ENCODE peak calls at places on chromosomes 7 and 10, in nine cellular contexts. L, V, H, Y, I, O, C, S and P are unnamed samples.

GRCh38 chr7:131159961-131160361 is 167.7 kb upstream of the MKLN1 start:
- DNase-seq in V (no peak), L (no peak), Y (no peak), C (no peak), H (no peak), S (no peak), I (no peak), O (no peak), P (no peak)

GRCh38 chr7:15507235-15507634 is 54.6 kb downstream of the AGMO start:
- DNase-seq in H (no peak), O (no peak), C (no peak), V (no peak), I (no peak), Y (no peak), S (no peak), L (no peak), P (no peak)

GRCh38 chr7:155803418-155804376 is 8.6 kb downstream of the SHH start:
- DNase-seq in C (peak; percentile 91), H (peak; percentile 94), I (peak; percentile 89), L (no peak), Y (no peak), V (peak; percentile 57), O (peak; percentile 18), S (no peak), P (no peak)

GRCh38 chr7:99357701-99358490 is 16.6 kb upstream of the ARPC1B start:
- DNase-seq in V (no peak), I (no peak), H (no peak), C (no peak), O (no peak), S (no peak), Y (no peak), L (no peak), P (no peak)

GRCh38 chr7:140212100-140212881 is 35.5 kb upstream of the KDM7A start:
- DNase-seq in L (no peak), I (no peak), O (no peak), V (no peak), Y (no peak), C (no peak), S (no peak), H (no peak), P (no peak)

GRCh38 chr10:133451346-133451745 is 2.4 kb upstream of the SCART1 start:
- DNase-seq in V (no peak), L (no peak), H (no peak), I (no peak), S (no peak), C (no peak), O (no peak), Y (no peak), P (no peak)

GRCh38 chr7:95776561-95777185 is 4.3 kb downstream of the DYNC1I1 start:
- DNase-seq in H (no peak), I (no peak), C (no peak), O (no peak), V (no peak), S (no peak), Y (no peak), L (no peak), P (no peak)

GRCh38 chr10:5663692-5664427 is 2.5 kb downstream of the ASB13 start:
- DNase-seq in S (no peak), L (no peak), V (no peak), Y (no peak), O (no peak), I (no peak), H (no peak), C (no peak), P (no peak)

GRCh38 chr10:28631896-28632596 is 45.3 kb upstream of the BAMBI start:
- DNase-seq in L (no peak), C (no peak), Y (no peak), S (no peak), O (no peak), V (no peak), I (no peak), H (no peak), P (no peak)

GRCh38 chr7:19919156-19920085 is 146.0 kb upstream of the TMEM196 start:
- DNase-seq in S (no peak), O (no peak), L (no peak), V (no peak), I (no peak), Y (no peak), H (no peak), C (no peak), P (no peak)

GRCh38 chr7:148044173-148044572 is 546.4 kb upstream of the C7orf33 start:
- DNase-seq in V (no peak), Y (no peak), I (no peak), C (no peak), L (no peak), O (no peak), H (no peak), S (no peak), P (no peak)

GRCh38 chr10:66398653-66399052 is 527.2 kb upstream of the LRRTM3 start:
- DNase-seq in I (no peak), Y (no peak), L (no peak), V (no peak), S (no peak), O (no peak), C (no peak), H (no peak), P (no peak)

GRCh38 chr10:119263966-119264621 is 56.7 kb downstream of the GRK5 start:
- DNase-seq in S (no peak), O (no peak), C (no peak), H (no peak), I (no peak), Y (no peak), V (no peak), L (no peak), P (no peak)

GRCh38 chr10:76150886-76151288 is 719.5 kb downstream of the LRMDA start:
- DNase-seq in I (no peak), S (no peak), C (no peak), V (no peak), O (no peak), L (no peak), H (no peak), Y (no peak), P (no peak)

GRCh38 chr7:159083698-159084068 is 61.0 kb downstream of the VIPR2 start:
- DNase-seq in V (no peak), L (no peak), O (no peak), S (no peak), H (no peak), I (no peak), C (no peak), Y (no peak), P (no peak)

GRCh38 chr10:131678613-131679012 is 222.2 kb upstream of the PPP2R2D start:
- DNase-seq in L (no peak), S (no peak), I (no peak), C (no peak), Y (no peak), V (no peak), O (no peak), H (peak; percentile 22), P (no peak)

GRCh38 chr7:152435384-152436278 is at the start of gene KMT2C:
- DNase-seq in O (peak; percentile 70), I (peak; percentile 51), H (peak; percentile 82), V (peak; percentile 59), C (peak; percentile 75), L (peak; percentile 58), S (peak; percentile 29), Y (peak; percentile 70), P (peak; percentile 55)

GRCh38 chr7:107622429-107622828 is 38.2 kb upstream of the SLC26A4 start:
- DNase-seq in Y (no peak), L (no peak), O (no peak), H (no peak), S (no peak), V (no peak), C (no peak), I (no peak), P (no peak)

DNA sequence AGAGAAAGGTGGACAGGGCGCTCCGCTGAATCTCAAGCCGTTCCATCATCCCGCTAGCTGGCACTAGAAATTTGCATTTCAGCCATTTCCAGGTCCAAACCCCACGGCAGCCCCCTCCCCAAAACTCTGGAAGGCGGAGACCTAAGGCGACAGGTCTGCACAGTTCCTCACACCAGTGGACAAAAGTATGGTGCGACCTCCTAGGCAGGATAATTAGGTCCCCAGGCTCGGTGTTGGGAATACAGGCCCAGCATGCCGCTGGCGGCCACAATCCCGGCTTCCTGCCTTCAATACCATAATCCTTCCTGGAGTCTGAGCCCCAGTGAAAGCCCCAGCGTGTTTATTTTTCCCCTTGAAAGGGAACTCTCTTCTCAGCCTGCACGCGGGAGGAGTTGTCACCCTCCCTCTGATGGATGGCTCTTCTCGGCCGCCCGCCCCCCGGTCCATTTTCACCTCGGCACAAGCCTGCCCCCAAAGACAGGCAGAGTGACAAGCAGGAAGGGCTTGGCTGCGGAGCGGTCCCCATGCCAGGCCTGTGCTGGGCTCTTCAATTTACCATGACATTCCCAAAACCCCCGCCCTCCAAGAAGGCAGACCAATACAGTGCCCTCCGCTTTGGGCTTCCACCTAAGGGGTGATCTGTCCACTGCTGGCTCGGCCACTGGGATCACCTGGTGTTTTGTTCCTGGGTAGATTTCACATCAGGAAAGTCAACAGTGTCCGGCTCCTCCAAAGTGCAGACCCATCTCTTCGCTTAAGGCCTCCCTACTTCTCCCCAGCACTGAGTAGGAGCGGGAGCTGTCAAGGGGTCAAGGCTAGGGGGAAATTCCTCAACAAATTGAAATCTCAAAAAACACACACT is 2.2 kb downstream of the FGFR2 start:
- DNase-seq in I (no peak), C (no peak), Y (no peak), L (no peak), H (no peak), O (no peak), V (no peak), S (no peak), P (peak; percentile 25)
- H3K4me1 ChIP-seq in I (peaks cover 13% of the 10 kb centered on the region), C (peaks cover 11% of the 10 kb centered on the region), Y (peaks cover 7% of the 10 kb centered on the region), L (peaks cover 21% of the 10 kb centered on the region), H (peaks cover 3% of the 10 kb centered on the region), O (peaks cover 3% of the 10 kb centered on the region), V (no peaks in the 10 kb centered on the region), S (peaks cover 6% of the 10 kb centered on the region), P (no peaks in the 10 kb centered on the region)

GRCh38 chr10:60652628-60653027 is 125.7 kb upstream of the CDK1 start:
- DNase-seq in V (no peak), I (no peak), S (no peak), C (no peak), Y (no peak), L (no peak), H (no peak), O (no peak), P (no peak)
- H3K27ac ChIP-seq in V (no peak overlapping the region), I (no peak overlapping the region), S (no peak overlapping the region), C (no peak overlapping the region), Y (no peak overlapping the region), L (no peak overlapping the region), H (no peak overlapping the region), O (no peak overlapping the region), P (no peak overlapping the region)

GRCh38 chr7:97009753-97010732 is 4.7 kb downstream of the DLX6 start:
- DNase-seq in L (no peak), C (no peak), S (no peak), I (no peak), H (no peak), Y (no peak), O (no peak), V (no peak), P (no peak)
- H3K27me3 ChIP-seq in L (peaks cover 100% of the 10 kb centered on the region), C (peaks cover 100% of the 10 kb centered on the region), S (peaks cover 86% of the 10 kb centered on the region), I (peaks cover 31% of the 10 kb centered on the region), H (peaks cover 99% of the 10 kb centered on the region), Y (peaks cover 23% of the 10 kb centered on the region), O (peaks cover 79% of the 10 kb centered on the region), V (peaks cover 48% of the 10 kb centered on the region), P (peaks cover 27% of the 10 kb centered on the region)

DNA sequence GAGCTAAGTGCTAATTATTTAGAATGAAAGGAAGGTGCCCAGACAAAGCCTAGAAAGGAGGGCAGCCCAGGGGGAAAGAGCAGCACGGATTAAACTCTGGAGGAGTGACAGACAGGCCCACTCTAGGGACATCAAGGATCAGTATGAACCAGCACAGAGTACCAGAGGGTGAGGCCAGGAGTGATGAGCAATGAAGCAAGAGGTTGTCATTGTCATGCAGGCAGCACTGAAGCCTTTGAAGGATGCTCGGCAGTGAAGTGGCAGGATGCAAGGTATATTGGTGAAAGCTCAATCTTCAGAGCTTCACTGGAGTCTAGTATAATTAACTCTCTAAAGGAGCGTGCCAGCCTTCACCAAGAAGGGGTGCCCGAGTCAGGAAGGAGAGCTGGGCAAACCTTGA is 112.0 kb upstream of the INHBA start:
- DNase-seq in V (no peak), O (no peak), H (no peak), S (no peak), L (no peak), Y (no peak), I (no peak), C (no peak), P (no peak)
- H3K4me1 ChIP-seq in V (no peaks in the 10 kb centered on the region), O (no peaks in the 10 kb centered on the region), H (no peaks in the 10 kb centered on the region), S (no peaks in the 10 kb centered on the region), L (no peaks in the 10 kb centered on the region), Y (no peaks in the 10 kb centered on the region), I (no peaks in the 10 kb centered on the region), C (no peaks in the 10 kb centered on the region), P (no peaks in the 10 kb centered on the region)